ENCODE peak calls at places on chromosomes 12 and 14, in eight cellular contexts. One of them, this sample, is unnamed.

GRCh38 chr14:73723411-73723798 is 9.2 kb upstream of the PNMA1 start:
- DNase-seq in naive B cell: no peak
- DNase-seq in ascending aorta: no peak
- DNase-seq in SW 1271: no peak
- DNase-seq in lower leg skin: no peak
- DNase-seq in posterior cingulate gyrus: no peak
- DNase-seq in activated CD4-positive, alpha-beta T cell treated with anti-CD3 and anti-CD28 coated beads, Interleukin-2, amount 50 U/mL, for 4 hours: no peak
- DNase-seq in NCI-H1092: no peak
- DNase-seq in this sample: no peak

GRCh38 chr12:8590842-8591545 is 21.7 kb downstream of the AICDA start:
- DNase-seq in naive B cell: no peak
- DNase-seq in ascending aorta: no peak
- DNase-seq in SW 1271: no peak
- DNase-seq in lower leg skin: no peak
- DNase-seq in posterior cingulate gyrus: no peak
- DNase-seq in activated CD4-positive, alpha-beta T cell treated with anti-CD3 and anti-CD28 coated beads, Interleukin-2, amount 50 U/mL, for 4 hours: no peak
- DNase-seq in NCI-H1092: no peak
- DNase-seq in this sample: no peak

GRCh38 chr14:91186515-91187066 is 57.9 kb downstream of the GPR68 start:
- DNase-seq in naive B cell: no peak
- DNase-seq in ascending aorta: no peak
- DNase-seq in SW 1271: no peak
- DNase-seq in lower leg skin: no peak
- DNase-seq in posterior cingulate gyrus: no peak
- DNase-seq in activated CD4-positive, alpha-beta T cell treated with anti-CD3 and anti-CD28 coated beads, Interleukin-2, amount 50 U/mL, for 4 hours: no peak
- DNase-seq in NCI-H1092: no peak
- DNase-seq in this sample: no peak

GRCh38 chr12:30806989-30807694 is 52.4 kb upstream of the CAPRIN2 start:
- DNase-seq in naive B cell: peak
- DNase-seq in ascending aorta: no peak
- DNase-seq in SW 1271: peak
- DNase-seq in lower leg skin: no peak
- DNase-seq in posterior cingulate gyrus: no peak
- DNase-seq in activated CD4-positive, alpha-beta T cell treated with anti-CD3 and anti-CD28 coated beads, Interleukin-2, amount 50 U/mL, for 4 hours: no peak
- DNase-seq in NCI-H1092: peak
- DNase-seq in this sample: peak

GRCh38 chr12:23057571-23057970 is 432.6 kb downstream of the ETNK1 start:
- DNase-seq in naive B cell: no peak
- DNase-seq in ascending aorta: no peak
- DNase-seq in SW 1271: no peak
- DNase-seq in lower leg skin: no peak
- DNase-seq in posterior cingulate gyrus: no peak
- DNase-seq in activated CD4-positive, alpha-beta T cell treated with anti-CD3 and anti-CD28 coated beads, Interleukin-2, amount 50 U/mL, for 4 hours: no peak
- DNase-seq in NCI-H1092: no peak
- DNase-seq in this sample: no peak

GRCh38 chr14:21748869-21749303 is 75.3 kb upstream of the OR4E1 start:
- DNase-seq in naive B cell: no peak
- DNase-seq in ascending aorta: no peak
- DNase-seq in SW 1271: peak
- DNase-seq in lower leg skin: no peak
- DNase-seq in posterior cingulate gyrus: peak
- DNase-seq in activated CD4-positive, alpha-beta T cell treated with anti-CD3 and anti-CD28 coated beads, Interleukin-2, amount 50 U/mL, for 4 hours: peak
- DNase-seq in NCI-H1092: peak
- DNase-seq in this sample: peak

GRCh38 chr14:51962678-51963077 is 26.7 kb upstream of the RTRAF start:
- DNase-seq in naive B cell: no peak
- DNase-seq in ascending aorta: no peak
- DNase-seq in SW 1271: no peak
- DNase-seq in lower leg skin: no peak
- DNase-seq in posterior cingulate gyrus: no peak
- DNase-seq in activated CD4-positive, alpha-beta T cell treated with anti-CD3 and anti-CD28 coated beads, Interleukin-2, amount 50 U/mL, for 4 hours: no peak
- DNase-seq in NCI-H1092: no peak
- DNase-seq in this sample: no peak

GRCh38 chr14:60878536-60878935 is 102.3 kb downstream of the TRMT5 start:
- DNase-seq in naive B cell: no peak
- DNase-seq in ascending aorta: no peak
- DNase-seq in SW 1271: no peak
- DNase-seq in lower leg skin: peak
- DNase-seq in posterior cingulate gyrus: no peak
- DNase-seq in activated CD4-positive, alpha-beta T cell treated with anti-CD3 and anti-CD28 coated beads, Interleukin-2, amount 50 U/mL, for 4 hours: no peak
- DNase-seq in NCI-H1092: no peak
- DNase-seq in this sample: no peak

GRCh38 chr14:94088516-94088915 is 7.4 kb downstream of the IFI27L1 start:
- DNase-seq in naive B cell: no peak
- DNase-seq in ascending aorta: no peak
- DNase-seq in SW 1271: no peak
- DNase-seq in lower leg skin: no peak
- DNase-seq in posterior cingulate gyrus: no peak
- DNase-seq in activated CD4-positive, alpha-beta T cell treated with anti-CD3 and anti-CD28 coated beads, Interleukin-2, amount 50 U/mL, for 4 hours: no peak
- DNase-seq in NCI-H1092: no peak
- DNase-seq in this sample: no peak

This sample was measured in NCI-H1694.